ENCODE peak calls at places on chromosome 1, in nine cellular contexts. One of them, this sample, is unnamed.

GRCh38 chr1:183227963-183228649 is 42.0 kb downstream of the LAMC2 start:
- DNase-seq in DMS53: peak
- DNase-seq in amniotic stem cell: no peak
- DNase-seq in AG09309: no peak
- DNase-seq in body of pancreas: peak
- DNase-seq in fibroblast of lung: peak
- DNase-seq in cortex of kidney: no peak
- DNase-seq in NCI-H2171 treated with DMSO at 0.1 percent for 48 hours: peak
- DNase-seq in SHP77: peak
- DNase-seq in this sample: peak

GRCh38 chr1:10399487-10399917 is 638 bp downstream of the PGD start:
- DNase-seq in AG09309: no peak
- DNase-seq in SHP77: no peak
- DNase-seq in amniotic stem cell: peak
- DNase-seq in body of pancreas: no peak
- DNase-seq in NCI-H2171 treated with DMSO at 0.1 percent for 48 hours: no peak
- DNase-seq in cortex of kidney: no peak
- DNase-seq in fibroblast of lung: peak
- DNase-seq in DMS53: no peak
- DNase-seq in this sample: peak

GRCh38 chr1:25623007-25623406 is 6.4 kb downstream of the MAN1C1 start:
- DNase-seq in AG09309: no peak
- DNase-seq in amniotic stem cell: no peak
- DNase-seq in fibroblast of lung: no peak
- DNase-seq in body of pancreas: no peak
- DNase-seq in SHP77: no peak
- DNase-seq in DMS53: no peak
- DNase-seq in cortex of kidney: no peak
- DNase-seq in NCI-H2171 treated with DMSO at 0.1 percent for 48 hours: no peak
- DNase-seq in this sample: no peak

GRCh38 chr1:43135857-43136781 is 36.0 kb downstream of the EBNA1BP2 start:
- DNase-seq in body of pancreas: no peak
- DNase-seq in cortex of kidney: no peak
- DNase-seq in DMS53: no peak
- DNase-seq in SHP77: no peak
- DNase-seq in AG09309: no peak
- DNase-seq in fibroblast of lung: no peak
- DNase-seq in NCI-H2171 treated with DMSO at 0.1 percent for 48 hours: no peak
- DNase-seq in amniotic stem cell: no peak
- DNase-seq in this sample: no peak

GRCh38 chr1:112263464-112263863 is 132.6 kb upstream of the CTTNBP2NL start:
- DNase-seq in body of pancreas: no peak
- DNase-seq in NCI-H2171 treated with DMSO at 0.1 percent for 48 hours: no peak
- DNase-seq in cortex of kidney: no peak
- DNase-seq in DMS53: no peak
- DNase-seq in fibroblast of lung: peak
- DNase-seq in SHP77: no peak
- DNase-seq in amniotic stem cell: no peak
- DNase-seq in AG09309: peak
- DNase-seq in this sample: no peak

GRCh38 chr1:210944255-210944654 is 189.7 kb downstream of the KCNH1 start:
- DNase-seq in AG09309: no peak
- DNase-seq in DMS53: no peak
- DNase-seq in cortex of kidney: no peak
- DNase-seq in body of pancreas: no peak
- DNase-seq in amniotic stem cell: no peak
- DNase-seq in SHP77: no peak
- DNase-seq in NCI-H2171 treated with DMSO at 0.1 percent for 48 hours: no peak
- DNase-seq in fibroblast of lung: no peak
- DNase-seq in this sample: no peak

GRCh38 chr1:205064741-205065316 is 19.4 kb downstream of the TMEM81 start:
- DNase-seq in AG09309: no peak
- DNase-seq in cortex of kidney: no peak
- DNase-seq in fibroblast of lung: no peak
- DNase-seq in body of pancreas: no peak
- DNase-seq in DMS53: no peak
- DNase-seq in SHP77: no peak
- DNase-seq in amniotic stem cell: no peak
- DNase-seq in NCI-H2171 treated with DMSO at 0.1 percent for 48 hours: no peak
- DNase-seq in this sample: no peak

GRCh38 chr1:32768110-32768857 is 48.9 kb downstream of the YARS1 start:
- DNase-seq in SHP77: no peak
- DNase-seq in DMS53: no peak
- DNase-seq in NCI-H2171 treated with DMSO at 0.1 percent for 48 hours: no peak
- DNase-seq in AG09309: no peak
- DNase-seq in cortex of kidney: no peak
- DNase-seq in amniotic stem cell: no peak
- DNase-seq in body of pancreas: no peak
- DNase-seq in fibroblast of lung: no peak
- DNase-seq in this sample: no peak

GRCh38 chr1:215055281-215055935 is 27.1 kb upstream of the KCNK2 start:
- DNase-seq in body of pancreas: no peak
- DNase-seq in SHP77: no peak
- DNase-seq in cortex of kidney: no peak
- DNase-seq in AG09309: no peak
- DNase-seq in DMS53: peak
- DNase-seq in amniotic stem cell: no peak
- DNase-seq in fibroblast of lung: no peak
- DNase-seq in NCI-H2171 treated with DMSO at 0.1 percent for 48 hours: no peak
- DNase-seq in this sample: no peak

GRCh38 chr1:234899041-234899787 is 229.4 kb downstream of the TOMM20 start:
- DNase-seq in body of pancreas: peak
- DNase-seq in fibroblast of lung: peak
- DNase-seq in NCI-H2171 treated with DMSO at 0.1 percent for 48 hours: peak
- DNase-seq in SHP77: peak
- DNase-seq in amniotic stem cell: no peak
- DNase-seq in cortex of kidney: no peak
- DNase-seq in DMS53: peak
- DNase-seq in AG09309: no peak
- DNase-seq in this sample: peak

GRCh38 chr1:17890056-17890814 is 135.1 kb downstream of the ACTL8 start:
- DNase-seq in amniotic stem cell: no peak
- DNase-seq in cortex of kidney: no peak
- DNase-seq in fibroblast of lung: no peak
- DNase-seq in SHP77: no peak
- DNase-seq in NCI-H2171 treated with DMSO at 0.1 percent for 48 hours: no peak
- DNase-seq in body of pancreas: no peak
- DNase-seq in AG09309: no peak
- DNase-seq in DMS53: no peak
- DNase-seq in this sample: no peak

GRCh38 chr1:54806931-54807611 is 5.9 kb upstream of the TTC22 start:
- DNase-seq in cortex of kidney: no peak
- DNase-seq in AG09309: no peak
- DNase-seq in amniotic stem cell: no peak
- DNase-seq in DMS53: no peak
- DNase-seq in fibroblast of lung: peak
- DNase-seq in NCI-H2171 treated with DMSO at 0.1 percent for 48 hours: no peak
- DNase-seq in SHP77: no peak
- DNase-seq in body of pancreas: peak
- DNase-seq in this sample: peak

GRCh38 chr1:1891349-1892078 is 627 bp upstream of the GNB1 start:
- DNase-seq in NCI-H2171 treated with DMSO at 0.1 percent for 48 hours: peak
- DNase-seq in amniotic stem cell: peak
- DNase-seq in body of pancreas: peak
- DNase-seq in fibroblast of lung: peak
- DNase-seq in AG09309: no peak
- DNase-seq in DMS53: peak
- DNase-seq in cortex of kidney: no peak
- DNase-seq in SHP77: peak
- DNase-seq in this sample: peak

GRCh38 chr1:112603012-112603411 is 15.9 kb downstream of the ST7L start:
- DNase-seq in AG09309: no peak
- DNase-seq in DMS53: no peak
- DNase-seq in SHP77: no peak
- DNase-seq in fibroblast of lung: no peak
- DNase-seq in body of pancreas: no peak
- DNase-seq in cortex of kidney: no peak
- DNase-seq in amniotic stem cell: no peak
- DNase-seq in NCI-H2171 treated with DMSO at 0.1 percent for 48 hours: no peak
- DNase-seq in this sample: no peak

GRCh38 chr1:209823143-209824041 is 4.4 kb upstream of the UTP25 start:
- DNase-seq in fibroblast of lung: peak
- DNase-seq in NCI-H2171 treated with DMSO at 0.1 percent for 48 hours: peak
- DNase-seq in amniotic stem cell: peak
- DNase-seq in cortex of kidney: no peak
- DNase-seq in SHP77: peak
- DNase-seq in DMS53: peak
- DNase-seq in body of pancreas: no peak
- DNase-seq in AG09309: no peak
- DNase-seq in this sample: no peak

GRCh38 chr1:112268408-112268807 is 127.6 kb upstream of the CTTNBP2NL start:
- DNase-seq in NCI-H2171 treated with DMSO at 0.1 percent for 48 hours: no peak
- DNase-seq in fibroblast of lung: no peak
- DNase-seq in cortex of kidney: no peak
- DNase-seq in DMS53: no peak
- DNase-seq in AG09309: no peak
- DNase-seq in SHP77: no peak
- DNase-seq in amniotic stem cell: no peak
- DNase-seq in body of pancreas: no peak
- DNase-seq in this sample: no peak

GRCh38 chr1:1435094-1435903 is at the start of gene VWA1:
- DNase-seq in cortex of kidney: no peak
- DNase-seq in AG09309: no peak
- DNase-seq in DMS53: peak
- DNase-seq in NCI-H2171 treated with DMSO at 0.1 percent for 48 hours: no peak
- DNase-seq in amniotic stem cell: peak
- DNase-seq in SHP77: peak
- DNase-seq in fibroblast of lung: peak
- DNase-seq in body of pancreas: peak
- DNase-seq in this sample: no peak

GRCh38 chr1:9597361-9598315 is 8.9 kb downstream of the TMEM201 start:
- DNase-seq in body of pancreas: no peak
- DNase-seq in fibroblast of lung: no peak
- DNase-seq in NCI-H2171 treated with DMSO at 0.1 percent for 48 hours: no peak
- DNase-seq in AG09309: no peak
- DNase-seq in DMS53: no peak
- DNase-seq in SHP77: no peak
- DNase-seq in cortex of kidney: no peak
- DNase-seq in amniotic stem cell: no peak
- DNase-seq in this sample: no peak

GRCh38 chr1:39127513-39127912 is 77.0 kb upstream of the MACF1 start:
- DNase-seq in SHP77: no peak
- DNase-seq in body of pancreas: peak
- DNase-seq in fibroblast of lung: no peak
- DNase-seq in DMS53: peak
- DNase-seq in cortex of kidney: no peak
- DNase-seq in amniotic stem cell: no peak
- DNase-seq in AG09309: no peak
- DNase-seq in NCI-H2171 treated with DMSO at 0.1 percent for 48 hours: no peak
- DNase-seq in this sample: no peak

GRCh38 chr1:167973832-167974231 is 37.0 kb upstream of the MPC2 start:
- DNase-seq in amniotic stem cell: no peak
- DNase-seq in NCI-H2171 treated with DMSO at 0.1 percent for 48 hours: no peak
- DNase-seq in DMS53: no peak
- DNase-seq in cortex of kidney: no peak
- DNase-seq in body of pancreas: no peak
- DNase-seq in fibroblast of lung: no peak
- DNase-seq in SHP77: no peak
- DNase-seq in AG09309: no peak
- DNase-seq in this sample: no peak

GRCh38 chr1:1085171-1085841 is 11.2 kb upstream of the RNF223 start:
- DNase-seq in DMS53: no peak
- DNase-seq in AG09309: no peak
- DNase-seq in fibroblast of lung: no peak
- DNase-seq in NCI-H2171 treated with DMSO at 0.1 percent for 48 hours: no peak
- DNase-seq in SHP77: no peak
- DNase-seq in cortex of kidney: no peak
- DNase-seq in body of pancreas: no peak
- DNase-seq in amniotic stem cell: no peak
- DNase-seq in this sample: no peak

GRCh38 chr1:55195523-55196233 is 19.5 kb downstream of the USP24 start:
- DNase-seq in NCI-H2171 treated with DMSO at 0.1 percent for 48 hours: no peak
- DNase-seq in AG09309: peak
- DNase-seq in amniotic stem cell: no peak
- DNase-seq in DMS53: no peak
- DNase-seq in cortex of kidney: no peak
- DNase-seq in body of pancreas: no peak
- DNase-seq in SHP77: no peak
- DNase-seq in fibroblast of lung: no peak
- DNase-seq in this sample: no peak

GRCh38 chr1:59057211-59057694 is 239.6 kb upstream of the FGGY start:
- DNase-seq in NCI-H2171 treated with DMSO at 0.1 percent for 48 hours: peak
- DNase-seq in SHP77: no peak
- DNase-seq in body of pancreas: peak
- DNase-seq in cortex of kidney: no peak
- DNase-seq in amniotic stem cell: peak
- DNase-seq in DMS53: peak
- DNase-seq in AG09309: peak
- DNase-seq in fibroblast of lung: peak
- DNase-seq in this sample: no peak

GRCh38 chr1:29237906-29238600 is 1.7 kb downstream of the PTPRU start:
- DNase-seq in NCI-H2171 treated with DMSO at 0.1 percent for 48 hours: peak
- DNase-seq in body of pancreas: peak
- DNase-seq in amniotic stem cell: no peak
- DNase-seq in AG09309: no peak
- DNase-seq in SHP77: peak
- DNase-seq in DMS53: peak
- DNase-seq in cortex of kidney: no peak
- DNase-seq in fibroblast of lung: peak
- DNase-seq in this sample: no peak